ENCODE peak calls at places on chromosomes 4 and X, in six cellular contexts. J, N, O, P, A and Z are unnamed samples.
A peak's percentile ranks its signal among the peaks of the same experiment; 100 is the strongest.

GRCh38 chr4:80471701-80472100 is 136.2 kb downstream of the CFAP299 start:
- DNase-seq in N (no peak), O (peak; percentile 11), A (peak; percentile 44), P (peak; percentile 60), J (peak; percentile 73), Z (peak; percentile 70)

GRCh38 chr4:177396352-177396751 is 45.9 kb downstream of the AGA start:
- DNase-seq in N (no peak), J (no peak), O (no peak), P (no peak), A (no peak), Z (no peak)

GRCh38 chr4:4555916-4556315 is 14.1 kb upstream of the STX18 start:
- DNase-seq in A (peak; percentile 97), J (no peak), P (no peak), O (peak; percentile 80), N (no peak), Z (no peak)

GRCh38 chr4:86927843-86928395 is 6.9 kb upstream of the AFF1 start:
- DNase-seq in O (peak; percentile 98), N (peak; percentile 59), J (peak; percentile 95), A (peak; percentile 97), P (no peak), Z (no peak)

GRCh38 chr4:10160280-10160856 is 43.8 kb upstream of the WDR1 start:
- DNase-seq in P (no peak), J (peak; percentile 5), N (no peak), O (peak; percentile 69), A (no peak), Z (peak; percentile 39)

GRCh38 chrX:17655232-17656034 is 81.9 kb upstream of the SCML1 start:
- DNase-seq in A (peak; percentile 32), P (no peak), N (no peak), O (peak; percentile 8), J (no peak), Z (no peak)

GRCh38 chr4:86506591-86506990 is 87.5 kb upstream of the PTPN13 start:
- DNase-seq in P (no peak), A (peak; percentile 14), N (no peak), J (no peak), O (no peak), Z (peak; percentile 2)

GRCh38 chr4:15729910-15730533 is 27.2 kb downstream of the BST1 start:
- DNase-seq in J (peak; percentile 63), A (peak; percentile 20), N (peak; percentile 29), P (peak; percentile 26), O (peak; percentile 65), Z (peak; percentile 58)

GRCh38 chr4:159764343-159764952 is 661.6 kb downstream of the RAPGEF2 start:
- DNase-seq in O (peak; percentile 69), P (peak; percentile 19), A (peak; percentile 69), N (peak; percentile 33), J (peak; percentile 64), Z (peak; percentile 35)

GRCh38 chrX:72685810-72686465 is 28.2 kb downstream of the PHKA1 start:
- DNase-seq in O (peak; percentile 6), P (peak; percentile 25), A (peak; percentile 58), N (no peak), J (peak; percentile 98), Z (peak; percentile 0)

GRCh38 chrX:154021131-154021611 is 1.5 kb upstream of the IRAK1 start:
- DNase-seq in J (no peak), A (peak; percentile 72), P (no peak), N (no peak), O (peak; percentile 64), Z (no peak)

GRCh38 chr4:81499840-81500239 is 28.1 kb upstream of the RASGEF1B start:
- DNase-seq in A (no peak), P (no peak), O (no peak), N (no peak), J (no peak), Z (no peak)

GRCh38 chr4:168685136-168685535 is 188.3 kb downstream of the PALLD start:
- DNase-seq in O (no peak), N (no peak), A (no peak), P (no peak), J (no peak), Z (no peak)

GRCh38 chr4:150931796-150932195 is 83.3 kb downstream of the LRBA start:
- DNase-seq in O (no peak), A (no peak), N (no peak), P (no peak), J (no peak), Z (no peak)

GRCh38 chrX:64338296-64338695 is 57.0 kb downstream of the MTMR8 start:
- DNase-seq in P (no peak), N (no peak), O (no peak), A (no peak), J (peak; percentile 4), Z (peak; percentile 63)

GRCh38 chrX:11579856-11580595 is 85.7 kb downstream of the ARHGAP6 start:
- DNase-seq in O (no peak), N (no peak), P (no peak), J (peak; percentile 16), A (no peak), Z (no peak)

GRCh38 chr4:37928896-37929537 is 31.2 kb upstream of the PTTG2 start:
- DNase-seq in J (no peak), A (peak; percentile 53), O (peak; percentile 14), N (no peak), P (no peak), Z (no peak)

GRCh38 chr4:47939456-47939855 is 25.1 kb upstream of the NFXL1 start:
- DNase-seq in A (no peak), O (no peak), J (no peak), P (no peak), N (no peak), Z (no peak)

GRCh38 chrX:96566856-96567255 is 117.8 kb upstream of the DIAPH2 start:
- DNase-seq in A (no peak), O (no peak), N (no peak), J (no peak), P (no peak), Z (no peak)

GRCh38 chr4:138909605-138910004 is 106.0 kb upstream of the NOCT start:
- DNase-seq in J (no peak), O (no peak), N (no peak), P (no peak), A (no peak), Z (no peak)

GRCh38 chr4:127400736-127401346 is 231.9 kb upstream of the INTU start:
- DNase-seq in A (peak; percentile 73), P (peak; percentile 56), J (peak; percentile 68), N (peak; percentile 62), O (peak; percentile 87), Z (peak; percentile 40)
- H3K27ac ChIP-seq in A (no peak overlapping the region), P (no peak overlapping the region), J (no peak overlapping the region), N (no peak overlapping the region), O (no peak overlapping the region), Z (no peak overlapping the region)

DNA sequence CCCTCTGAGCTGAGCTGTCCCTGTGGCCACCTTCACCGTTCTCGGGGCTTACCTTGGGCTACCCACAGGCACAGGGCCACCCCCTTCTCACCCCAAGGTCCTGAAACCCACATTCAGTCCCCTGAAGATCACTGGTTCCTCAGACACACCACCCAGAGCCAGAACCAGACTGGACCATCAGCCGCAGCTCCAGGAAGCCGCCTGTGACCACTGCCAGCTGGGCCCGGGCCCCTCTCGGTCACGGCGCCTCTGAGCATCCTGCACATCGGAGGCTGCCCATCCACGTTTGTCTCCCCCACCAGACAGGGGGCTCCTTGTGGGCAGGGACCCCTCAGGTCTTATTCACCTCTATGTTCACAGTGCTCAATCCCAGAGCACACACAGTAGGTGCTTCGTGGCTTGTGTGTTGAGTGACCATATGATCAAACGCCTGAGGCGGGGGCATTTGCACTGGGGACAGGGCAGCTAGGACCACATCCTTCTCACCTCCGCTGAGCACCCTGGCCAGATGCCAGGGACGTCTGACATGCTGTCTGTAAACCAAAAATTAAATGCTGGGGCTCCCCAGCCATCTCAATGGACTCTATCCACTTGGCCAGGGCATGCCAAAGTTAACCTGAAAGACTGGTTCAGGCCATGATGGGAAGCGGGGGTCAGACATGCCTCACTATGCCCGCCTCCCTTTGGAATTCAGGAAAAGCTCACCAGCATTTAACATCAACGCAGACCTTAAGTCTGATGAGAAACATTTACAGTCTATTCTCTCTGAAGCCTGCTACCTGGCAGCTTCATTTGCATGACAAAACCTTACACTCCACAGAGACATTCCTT is 109.4 kb upstream of the AFAP1 start:
- DNase-seq in A (no peak), O (no peak), N (no peak), J (no peak), P (no peak), Z (no peak)
- H3K4me1 ChIP-seq in A (no peaks in the 10 kb centered on the region), O (peaks cover 24% of the 10 kb centered on the region), N (peaks cover 12% of the 10 kb centered on the region), J (no peaks in the 10 kb centered on the region), P (no peaks in the 10 kb centered on the region), Z (no peaks in the 10 kb centered on the region)

GRCh38 chr4:40562208-40562607 is 67.5 kb downstream of the RBM47 start:
- DNase-seq in J (no peak), O (no peak), A (no peak), P (no peak), N (no peak), Z (no peak)
- H3K27ac ChIP-seq in J (no peak overlapping the region), O (no peak overlapping the region), A (no peak overlapping the region), P (no peak overlapping the region), N (no peak overlapping the region), Z (no peak overlapping the region)

GRCh38 chrX:52553995-52554642 is 37.3 kb upstream of the XAGE1B start:
- DNase-seq in O (no peak), A (no peak), J (no peak), N (no peak), P (no peak), Z (peak; percentile 49)

GRCh38 chrX:52563105-52563504 is 46.2 kb upstream of the XAGE1B start:
- DNase-seq in O (no peak), P (no peak), J (no peak), A (no peak), N (no peak), Z (no peak)

GRCh38 chrX:52556741-52557140 is 39.9 kb upstream of the XAGE1B start:
- DNase-seq in J (no peak), O (no peak), A (no peak), N (no peak), P (no peak), Z (no peak)

DNA sequence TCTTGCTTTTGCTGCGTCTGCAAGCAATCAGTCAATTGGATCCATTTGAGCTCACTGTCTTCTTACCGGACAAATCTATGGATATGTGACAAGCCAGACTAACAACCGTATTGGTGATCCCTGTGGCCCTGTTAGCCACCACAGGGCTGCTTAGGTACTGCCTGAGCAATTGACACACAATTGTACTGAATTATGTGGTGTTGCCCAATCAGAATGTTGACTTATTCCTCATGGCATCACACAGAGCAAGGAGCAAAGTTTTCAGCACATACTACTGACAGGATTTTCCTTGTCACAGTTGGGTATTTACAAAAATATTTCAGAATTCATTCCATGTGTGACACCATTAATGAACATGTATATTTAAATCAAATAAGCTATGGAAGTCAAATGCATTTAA is 41.3 kb upstream of the XAGE1B start:
- DNase-seq in N (no peak), J (no peak), P (no peak), A (no peak), O (no peak), Z (no peak)
- H3K4me1 ChIP-seq in N (no peaks in the 10 kb centered on the region), J (no peaks in the 10 kb centered on the region), P (no peaks in the 10 kb centered on the region), A (no peaks in the 10 kb centered on the region), O (no peaks in the 10 kb centered on the region), Z (no peaks in the 10 kb centered on the region)

GRCh38 chr4:73891739-73892405 is 22.7 kb downstream of the CXCL1 start:
- DNase-seq in A (peak; percentile 66), O (peak; percentile 92), P (no peak), N (no peak), J (no peak), Z (no peak)
- H3K27ac ChIP-seq in A (no peak overlapping the region), O (no peak overlapping the region), P (no peak overlapping the region), N (no peak overlapping the region), J (no peak overlapping the region), Z (no peak overlapping the region)